ENCODE peak calls at places on chromosomes 5 and 9, in five cellular contexts. One of them, this sample, is unnamed. For H3K4me1, the result is how much of the 10 kb centered on the place peaks cover.

GRCh38 chr5:109945723-109946480 is 256.2 kb downstream of the MAN2A1 start:
- DNase-seq in A549: no peak
- DNase-seq in H1: no peak
- DNase-seq in HepG2: no peak
- DNase-seq in K562: no peak
- DNase-seq in this sample: no peak

GRCh38 chr5:136332213-136332612 is 33.1 kb downstream of the TRPC7 start:
- DNase-seq in K562: no peak
- DNase-seq in HepG2: no peak
- DNase-seq in H1: no peak
- DNase-seq in A549: no peak
- DNase-seq in this sample: no peak

GRCh38 chr5:175321927-175322532 is 122.0 kb downstream of the DRD1 start:
- DNase-seq in A549: peak
- DNase-seq in K562: peak
- DNase-seq in HepG2: peak
- DNase-seq in H1: peak
- DNase-seq in this sample: no peak

GRCh38 chr9:121564861-121565260 is 65.2 kb upstream of the GGTA1 start:
- DNase-seq in HepG2: no peak
- DNase-seq in H1: no peak
- DNase-seq in K562: no peak
- DNase-seq in A549: no peak
- DNase-seq in this sample: no peak

GRCh38 chr5:1948663-1949191 is 66.0 kb upstream of the IRX4 start:
- DNase-seq in K562: no peak
- DNase-seq in A549: no peak
- DNase-seq in HepG2: no peak
- DNase-seq in H1: no peak
- DNase-seq in this sample: no peak

GRCh38 chr9:81375461-81376100 is 313.8 kb downstream of the TLE1 start:
- DNase-seq in A549: no peak
- DNase-seq in HepG2: no peak
- DNase-seq in H1: no peak
- DNase-seq in K562: no peak
- DNase-seq in this sample: peak

GRCh38 chr5:180127682-180128670 is 56.4 kb upstream of the RNF130 start:
- DNase-seq in K562: no peak
- DNase-seq in A549: no peak
- DNase-seq in HepG2: no peak
- DNase-seq in H1: peak
- DNase-seq in this sample: no peak

GRCh38 chr5:154402611-154403010 is 43.2 kb upstream of the SAP30L start:
- DNase-seq in A549: no peak
- DNase-seq in HepG2: no peak
- DNase-seq in K562: no peak
- DNase-seq in H1: no peak
- DNase-seq in this sample: no peak

GRCh38 chr9:70113403-70114022 is 69.9 kb downstream of the MAMDC2 start:
- DNase-seq in K562: peak
- DNase-seq in H1: peak
- DNase-seq in A549: peak
- DNase-seq in HepG2: peak
- DNase-seq in this sample: peak

GRCh38 chr5:148808864-148809642 is 17.4 kb upstream of the ADRB2 start:
- DNase-seq in HepG2: no peak
- DNase-seq in A549: no peak
- DNase-seq in H1: no peak
- DNase-seq in K562: peak
- DNase-seq in this sample: no peak

GRCh38 chr5:61675015-61675692 is 343.1 kb downstream of the ZSWIM6 start:
- DNase-seq in K562: no peak
- DNase-seq in HepG2: peak
- DNase-seq in A549: peak
- DNase-seq in H1: no peak
- DNase-seq in this sample: no peak

GRCh38 chr5:173290477-173291131 is 37.6 kb downstream of the STC2 start:
- DNase-seq in H1: no peak
- DNase-seq in HepG2: peak
- DNase-seq in A549: no peak
- DNase-seq in K562: no peak
- DNase-seq in this sample: no peak

GRCh38 chr9:134344068-134344820 is 18.0 kb downstream of the RXRA start:
- DNase-seq in HepG2: no peak
- DNase-seq in K562: peak
- DNase-seq in H1: no peak
- DNase-seq in A549: no peak
- DNase-seq in this sample: no peak

GRCh38 chr5:23977996-23978395 is 470.6 kb downstream of the PRDM9 start:
- DNase-seq in A549: peak
- DNase-seq in K562: peak
- DNase-seq in HepG2: peak
- DNase-seq in H1: peak
- DNase-seq in this sample: no peak

GRCh38 chr5:146307796-146308195 is 30.8 kb upstream of the POU4F3 start:
- DNase-seq in HepG2: no peak
- DNase-seq in H1: no peak
- DNase-seq in K562: no peak
- DNase-seq in A549: no peak
- DNase-seq in this sample: no peak

GRCh38 chr9:91536211-91536691 is 112.6 kb upstream of the NFIL3 start:
- DNase-seq in K562: no peak
- DNase-seq in HepG2: peak
- DNase-seq in H1: no peak
- DNase-seq in A549: peak
- DNase-seq in this sample: no peak

GRCh38 chr9:135183538-135184153 is 96.2 kb downstream of the OLFM1 start:
- DNase-seq in A549: no peak
- DNase-seq in K562: no peak
- DNase-seq in HepG2: no peak
- DNase-seq in H1: no peak
- DNase-seq in this sample: no peak

GRCh38 chr5:99815-100214 is 7.8 kb downstream of the PLEKHG4B start:
- DNase-seq in K562: no peak
- DNase-seq in HepG2: no peak
- DNase-seq in H1: no peak
- DNase-seq in A549: no peak
- DNase-seq in this sample: no peak

GRCh38 chr9:81646337-81646736 is 43.0 kb downstream of the TLE1 start:
- DNase-seq in H1: no peak
- DNase-seq in HepG2: no peak
- DNase-seq in A549: no peak
- DNase-seq in K562: no peak
- DNase-seq in this sample: no peak

GRCh38 chr9:19470981-19471650 is 62.3 kb downstream of the ACER2 start:
- DNase-seq in K562: no peak
- DNase-seq in H1: no peak
- DNase-seq in HepG2: no peak
- DNase-seq in A549: no peak
- DNase-seq in this sample: no peak

GRCh38 chr5:14414615-14415515 is 166.7 kb upstream of the OTULINL start:
- DNase-seq in K562: no peak
- DNase-seq in H1: no peak
- DNase-seq in A549: no peak
- DNase-seq in HepG2: no peak
- DNase-seq in this sample: no peak

GRCh38 chr5:79143684-79144379 is 32.2 kb downstream of the BHMT start:
- DNase-seq in HepG2: no peak
- DNase-seq in A549: peak
- DNase-seq in K562: peak
- DNase-seq in H1: no peak
- DNase-seq in this sample: no peak

GRCh38 chr9:69815313-69815712 is 5.3 kb upstream of the CFAP95 start:
- DNase-seq in A549: no peak
- DNase-seq in H1: no peak
- DNase-seq in K562: no peak
- DNase-seq in HepG2: no peak
- DNase-seq in this sample: no peak

GRCh38 chr5:53069626-53070025 is 39.9 kb downstream of the MOCS2 start:
- DNase-seq in K562: peak
- DNase-seq in A549: no peak
- DNase-seq in H1: no peak
- DNase-seq in HepG2: no peak
- DNase-seq in this sample: peak

GRCh38 chr9:137710751-137711150 is 91.9 kb downstream of the EHMT1 start:
- DNase-seq in H1: no peak
- DNase-seq in HepG2: no peak
- DNase-seq in A549: no peak
- DNase-seq in K562: no peak
- DNase-seq in this sample: no peak

GRCh38 chr5:171419663-171420428 is 399 bp downstream of the FGF18 start:
- DNase-seq in HepG2: no peak
- DNase-seq in K562: no peak
- DNase-seq in A549: peak
- DNase-seq in H1: peak
- DNase-seq in this sample: no peak

GRCh38 chr9:89365532-89365912 is 47.2 kb downstream of the SECISBP2 start:
- DNase-seq in H1: no peak
- DNase-seq in A549: no peak
- DNase-seq in K562: no peak
- DNase-seq in HepG2: no peak
- DNase-seq in this sample: no peak

DNA sequence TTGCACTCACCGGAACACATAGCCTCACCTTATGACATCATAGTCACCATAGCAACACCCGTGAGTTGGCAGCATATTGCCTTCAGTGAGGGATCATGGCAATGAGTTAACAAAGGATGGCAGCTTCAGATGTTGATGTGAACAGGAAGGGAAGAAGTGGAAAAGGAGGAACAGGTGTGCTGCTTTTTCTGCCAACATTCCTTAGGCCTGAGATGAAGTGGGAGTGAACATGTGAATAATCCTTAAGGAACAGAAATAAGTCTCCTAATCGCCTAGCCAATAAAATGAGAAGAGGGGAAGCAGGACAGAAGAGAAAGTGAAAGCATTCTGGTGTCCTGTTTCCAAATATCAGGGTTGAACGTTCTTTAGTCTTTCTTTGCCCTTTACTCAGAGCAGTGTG is 360.0 kb downstream of the BRINP1 start:
- DNase-seq in H1: no peak
- DNase-seq in HepG2: no peak
- DNase-seq in A549: peak
- DNase-seq in K562: no peak
- DNase-seq in this sample: no peak
- TF ChIP-seq JUN in H1: no peak
- TF ChIP-seq JUN in HepG2: no peak
- TF ChIP-seq JUN in A549: no peak
- TF ChIP-seq JUN in K562: no peak
- TF ChIP-seq JUN in this sample: no peak

GRCh38 chr5:93069276-93069675 is 511.7 kb downstream of the NR2F1-AS1 start:
- DNase-seq in H1: no peak
- DNase-seq in A549: no peak
- DNase-seq in K562: no peak
- DNase-seq in HepG2: no peak
- DNase-seq in this sample: no peak
- H3K4me1 ChIP-seq in H1: under half
- H3K4me1 ChIP-seq in A549: under half
- H3K4me1 ChIP-seq in K562: under half
- H3K4me1 ChIP-seq in HepG2: under half
- H3K4me1 ChIP-seq in this sample: under half

GRCh38 chr5:139043127-139043905 is 154.9 kb downstream of the SIL1 start:
- DNase-seq in H1: no peak
- DNase-seq in HepG2: no peak
- DNase-seq in A549: no peak
- DNase-seq in K562: peak
- DNase-seq in this sample: no peak

GRCh38 chr5:139037732-139038131 is 160.4 kb downstream of the SIL1 start:
- DNase-seq in H1: no peak
- DNase-seq in HepG2: no peak
- DNase-seq in K562: no peak
- DNase-seq in A549: no peak
- DNase-seq in this sample: no peak

GRCh38 chr5:139038618-139039305 is 159.4 kb downstream of the SIL1 start:
- DNase-seq in K562: peak
- DNase-seq in H1: peak
- DNase-seq in A549: peak
- DNase-seq in HepG2: peak
- DNase-seq in this sample: no peak
- TF ChIP-seq CTCF in K562: peak
- TF ChIP-seq CTCF in H1: peak
- TF ChIP-seq CTCF in A549: no peak
- TF ChIP-seq CTCF in HepG2: peak
- TF ChIP-seq CTCF in this sample: peak

DNA sequence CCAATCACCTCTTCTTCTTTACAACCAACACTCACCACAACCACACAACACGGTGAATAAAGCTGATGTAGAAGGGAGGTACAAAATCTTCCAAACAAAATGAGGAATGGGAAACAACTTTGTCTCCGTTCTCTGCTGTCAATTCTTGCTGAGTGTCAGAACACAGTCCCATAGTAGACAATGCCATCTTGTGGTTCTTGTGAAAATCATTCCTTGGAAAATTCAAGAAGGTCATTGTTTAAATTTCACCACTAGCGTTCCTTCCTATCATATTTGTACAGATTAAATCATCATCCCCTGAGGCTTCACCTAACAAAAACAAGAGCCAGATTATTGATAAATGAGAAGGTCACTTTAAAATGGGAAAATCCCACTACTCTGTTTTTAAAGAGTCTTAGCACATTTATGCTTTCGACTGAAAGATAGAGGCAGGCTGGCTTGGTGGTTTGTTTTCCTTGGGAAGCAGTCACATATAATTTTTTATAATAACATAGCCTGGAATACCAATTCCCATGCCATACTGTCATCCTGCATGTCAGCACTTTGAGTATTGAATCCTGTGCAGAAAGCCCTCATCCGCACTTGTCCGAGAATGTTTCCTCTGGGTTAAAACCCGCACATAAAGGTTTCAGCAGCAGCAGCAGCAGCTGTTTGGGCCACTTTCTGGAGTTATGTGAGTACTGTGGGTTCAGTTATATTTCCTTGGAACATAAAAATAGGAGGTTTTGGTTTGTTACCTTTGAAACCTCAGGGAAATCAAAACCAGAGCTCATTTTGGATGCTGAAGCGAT is 395.0 kb upstream of the SMARCA2 start:
- DNase-seq in HepG2: peak
- DNase-seq in A549: peak
- DNase-seq in K562: no peak
- DNase-seq in H1: no peak
- DNase-seq in this sample: no peak
- TF ChIP-seq JUN in HepG2: no peak
- TF ChIP-seq JUN in A549: no peak
- TF ChIP-seq JUN in K562: no peak
- TF ChIP-seq JUN in H1: no peak
- TF ChIP-seq JUN in this sample: no peak